ENCODE peak calls at places on chromosome 20, in seven cellular contexts. L is suprapubic skin; V is CD8-positive, alpha-beta T cell; I is hepatocyte; T is BJ; D is fibroblast of pulmonary artery; N is NB4. K is an unnamed sample.

GRCh38 chr20:796916-797315 is 28.6 kb upstream of the SLC52A3 start:
- DNase-seq in L (no peak), V (no peak), I (no peak), T (no peak), D (no peak), N (no peak), K (no peak)

GRCh38 chr20:41546535-41546934 is 71.6 kb downstream of the CHD6 start:
- DNase-seq in L (no peak), V (no peak), I (no peak), T (no peak), D (no peak), N (no peak), K (no peak)

GRCh38 chr20:16785221-16785620 is 37.1 kb downstream of the OTOR start:
- DNase-seq in L (no peak), V (no peak), I (no peak), T (no peak), D (peak; percentile 61), N (no peak), K (no peak)

GRCh38 chr20:14481863-14482262 is 144.5 kb upstream of the FLRT3 start:
- DNase-seq in L (no peak), V (no peak), I (no peak), T (peak; percentile 53), D (peak; percentile 78), N (no peak), K (no peak)

GRCh38 chr20:20568604-20569205 is 143.7 kb downstream of the RALGAPA2 start:
- DNase-seq in L (no peak), V (no peak), I (peak; percentile 61), T (no peak), D (peak; percentile 68), N (peak; percentile 57), K (peak; percentile 1)

GRCh38 chr20:50224052-50224451 is 33.4 kb downstream of the CEBPB start:
- DNase-seq in L (no peak), V (no peak), I (no peak), T (no peak), D (no peak), N (no peak), K (no peak)

GRCh38 chr20:3788685-3789155 is 2.2 kb upstream of the CENPB start:
- DNase-seq in L (no peak), V (no peak), I (no peak), T (no peak), D (no peak), N (no peak), K (no peak)

GRCh38 chr20:34579936-34580587 is 21.5 kb downstream of the MAP1LC3A start:
- DNase-seq in L (no peak), V (no peak), I (no peak), T (no peak), D (no peak), N (peak; percentile 34), K (no peak)

GRCh38 chr20:10547276-10548114 is 112.4 kb downstream of the SLX4IP start:
- DNase-seq in L (no peak), V (no peak), I (no peak), T (no peak), D (no peak), N (no peak), K (no peak)

GRCh38 chr20:33909331-33909921 is 84.3 kb upstream of the RALY start:
- DNase-seq in L (no peak), V (no peak), I (peak; percentile 21), T (peak; percentile 65), D (peak; percentile 99), N (peak; percentile 67), K (peak; percentile 75)

GRCh38 chr20:25356294-25356933 is 34.2 kb downstream of the ABHD12 start:
- DNase-seq in L (no peak), V (no peak), I (no peak), T (no peak), D (no peak), N (no peak), K (no peak)

GRCh38 chr20:51712501-51713212 is 55.5 kb downstream of the ATP9A start:
- DNase-seq in L (no peak), V (no peak), I (peak; percentile 23), T (no peak), D (peak; percentile 46), N (no peak), K (peak; percentile 47)

GRCh38 chr20:3166338-3166912 is 6.8 kb upstream of the FASTKD5 start:
- DNase-seq in L (no peak), V (no peak), I (no peak), T (no peak), D (no peak), N (no peak), K (no peak)

GRCh38 chr20:17541996-17542395 is 10.8 kb upstream of the BFSP1 start:
- DNase-seq in L (no peak), V (no peak), I (no peak), T (no peak), D (peak; percentile 41), N (no peak), K (no peak)

GRCh38 chr20:23622839-23623343 is 14.9 kb downstream of the CST3 start:
- DNase-seq in L (peak; percentile 86), V (no peak), I (peak; percentile 83), T (peak; percentile 60), D (peak; percentile 96), N (peak; percentile 61), K (peak; percentile 37)

GRCh38 chr20:35225319-35226125 is 968 bp upstream of the MMP24 start:
- DNase-seq in L (no peak), V (no peak), I (no peak), T (no peak), D (no peak), N (no peak), K (no peak)

GRCh38 chr20:38113401-38114325 is 51.4 kb downstream of the TGM2 start:
- DNase-seq in L (no peak), V (no peak), I (peak; percentile 47), T (no peak), D (no peak), N (peak; percentile 82), K (peak; percentile 86)
- TF ChIP-seq CTCF in L (no peak), V (no peak), I (peak; percentile 33), T (peak; percentile 34), D (peak; percentile 18), N (peak; percentile 76), K (peak; percentile 58)

GRCh38 chr20:5056801-5057599 is 55.7 kb upstream of the SLC23A2 start:
- DNase-seq in L (no peak), V (peak; percentile 53), I (no peak), T (no peak), D (peak; percentile 40), N (peak; percentile 90), K (peak; percentile 43)
- TF ChIP-seq CTCF in L (no peak), V (peak; percentile 40), I (no peak), T (peak; percentile 41), D (peak; percentile 47), N (peak; percentile 74), K (peak; percentile 54)

GRCh38 chr20:57583289-57584257 is 22.7 kb downstream of the PCK1 start:
- DNase-seq in L (no peak), V (no peak), I (no peak), T (no peak), D (no peak), N (no peak), K (no peak)
- TF ChIP-seq CTCF in L (no peak), V (no peak), I (no peak), T (no peak), D (no peak), N (no peak), K (no peak)

GRCh38 chr20:37243076-37243936 is 18.3 kb downstream of the GHRH start:
- DNase-seq in L (peak; percentile 62), V (no peak), I (no peak), T (no peak), D (no peak), N (no peak), K (no peak)
- TF ChIP-seq CTCF in L (no peak), V (no peak), I (no peak), T (peak; percentile 6), D (no peak), N (no peak), K (no peak)

GRCh38 chr20:22385602-22386299 is 198.6 kb downstream of the FOXA2 start:
- DNase-seq in L (no peak), V (no peak), I (peak; percentile 41), T (no peak), D (peak; percentile 33), N (no peak), K (peak; percentile 8)
- TF ChIP-seq CTCF in L (no peak), V (no peak), I (peak; percentile 49), T (no peak), D (peak; percentile 41), N (no peak), K (no peak)

GRCh38 chr20:63457737-63458136 is 14.7 kb downstream of the KCNQ2 start:
- DNase-seq in L (no peak), V (no peak), I (no peak), T (no peak), D (no peak), N (peak; percentile 58), K (peak; percentile 91)

GRCh38 chr20:63459070-63459380 is 13.4 kb downstream of the KCNQ2 start:
- DNase-seq in L (no peak), V (no peak), I (no peak), T (no peak), D (no peak), N (no peak), K (no peak)

GRCh38 chr20:63456429-63457284 is 15.8 kb downstream of the KCNQ2 start:
- DNase-seq in L (no peak), V (no peak), I (no peak), T (no peak), D (no peak), N (no peak), K (no peak)

GRCh38 chr20:63455568-63455859 is 16.9 kb downstream of the KCNQ2 start:
- DNase-seq in L (no peak), V (no peak), I (no peak), T (no peak), D (no peak), N (no peak), K (no peak)

DNA sequence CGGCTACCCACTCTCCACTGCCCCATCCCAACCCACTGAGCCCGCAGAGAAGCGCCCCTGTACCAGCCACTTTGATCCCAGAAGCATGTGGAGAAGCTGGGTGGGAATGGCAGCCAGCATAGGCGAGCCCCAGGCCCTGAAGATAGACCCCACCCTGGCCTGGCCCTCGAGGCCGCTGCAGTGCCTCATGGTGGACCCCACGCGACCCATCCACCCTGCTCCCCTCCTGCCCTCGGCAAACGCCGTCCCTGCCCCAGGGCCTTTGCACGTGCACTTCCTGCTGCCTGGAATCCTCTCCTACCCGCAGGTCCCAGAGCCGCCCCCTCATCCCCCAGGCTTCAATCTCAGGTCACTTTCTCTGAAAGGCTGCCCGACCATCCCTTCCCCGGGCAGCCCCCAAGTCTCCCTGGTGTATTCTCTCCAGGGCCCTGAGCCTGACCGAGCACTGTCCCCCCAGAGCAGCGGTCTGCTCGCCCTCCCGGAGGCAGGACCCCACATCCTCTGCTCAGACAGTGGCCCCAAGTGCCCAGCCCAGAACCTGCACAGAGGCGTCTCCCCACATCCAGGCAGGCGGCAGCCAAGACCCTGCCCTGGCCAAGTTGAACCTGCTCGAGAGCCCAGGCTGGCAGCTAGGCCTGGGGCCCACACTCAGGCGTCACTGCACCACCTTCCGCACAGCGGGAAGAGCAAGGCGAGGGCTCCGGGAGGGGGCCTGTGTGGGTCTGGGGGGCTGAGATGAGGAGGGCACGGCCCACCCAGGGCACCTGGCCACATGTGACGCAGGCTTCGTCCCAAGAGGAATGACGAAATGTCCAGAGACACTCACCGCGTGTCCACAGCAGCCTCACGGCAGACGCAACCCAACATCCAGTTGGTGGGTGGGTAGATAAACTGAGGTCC is 14.0 kb downstream of the KCNQ2 start:
- DNase-seq in L (no peak), V (no peak), I (no peak), T (no peak), D (no peak), N (no peak), K (no peak)
- TF ChIP-seq CTCF in L (no peak), V (no peak), I (no peak), T (no peak), D (no peak), N (no peak), K (no peak)

GRCh38 chr20:31781945-31782344 is 37.2 kb upstream of the MYLK2 start:
- DNase-seq in L (no peak), V (no peak), I (no peak), T (no peak), D (no peak), N (no peak), K (no peak)
- TF ChIP-seq CTCF in L (no peak), V (no peak), I (no peak), T (no peak), D (no peak), N (no peak), K (no peak)

K was measured in Calu3.